ENCODE peak calls at places on chromosomes 16 and 17, in eight cellular contexts. C, F, E, Q, X, Y, K and V are unnamed samples.
A peak's percentile ranks its signal among the peaks of the same experiment; 100 is the strongest.

GRCh38 chr17:42276609-42277341 is 584 bp upstream of the STAT5B start:
- DNase-seq in C (peak; percentile 78), F (peak; percentile 85), E (no peak), Q (no peak), X (no peak), Y (no peak), K (peak; percentile 42), V (peak; percentile 25)

GRCh38 chr16:61937646-61938045 is 98.6 kb downstream of the CDH8 start:
- DNase-seq in C (no peak), F (no peak), E (no peak), Q (no peak), X (no peak), Y (no peak), K (no peak), V (no peak)

GRCh38 chr17:75295220-75296158 is 6.3 kb upstream of the SLC25A19 start:
- DNase-seq in C (no peak), F (no peak), E (no peak), Q (no peak), X (no peak), Y (no peak), K (peak; percentile 60), V (no peak)

GRCh38 chr16:2468725-2469398 is 2.2 kb upstream of the NTN3 start:
- DNase-seq in C (no peak), F (no peak), E (peak; percentile 98), Q (no peak), X (no peak), Y (no peak), K (no peak), V (no peak)

GRCh38 chr17:44308865-44309264 is 464 bp downstream of the RUNDC3A start:
- DNase-seq in C (no peak), F (no peak), E (peak; percentile 43), Q (no peak), X (no peak), Y (no peak), K (peak; percentile 62), V (peak; percentile 62)

GRCh38 chr16:75311383-75311938 is 60.0 kb upstream of the BCAR1 start:
- DNase-seq in C (peak; percentile 39), F (peak; percentile 61), E (no peak), Q (no peak), X (no peak), Y (no peak), K (no peak), V (no peak)

GRCh38 chr17:378068-378467 is 25.5 kb upstream of the RPH3AL start:
- DNase-seq in C (no peak), F (no peak), E (no peak), Q (no peak), X (peak; percentile 78), Y (no peak), K (no peak), V (no peak)

GRCh38 chr17:65029605-65030308 is 26.8 kb downstream of the GNA13 start:
- DNase-seq in C (no peak), F (no peak), E (no peak), Q (no peak), X (no peak), Y (no peak), K (no peak), V (no peak)

GRCh38 chr16:10923146-10923649 is 19.1 kb downstream of the DEXI start:
- DNase-seq in C (no peak), F (no peak), E (no peak), Q (no peak), X (no peak), Y (no peak), K (no peak), V (no peak)

GRCh38 chr16:19377864-19378263 is 39.8 kb upstream of the TMC5 start:
- DNase-seq in C (no peak), F (no peak), E (no peak), Q (no peak), X (no peak), Y (no peak), K (no peak), V (no peak)

GRCh38 chr17:28839221-28839620 is 3.4 kb downstream of the FAM222B start:
- DNase-seq in C (no peak), F (no peak), E (no peak), Q (no peak), X (no peak), Y (no peak), K (no peak), V (no peak)